ENCODE peak calls at places on chromosomes 12 and 14, in six cellular contexts. C is neuronal stem cell, D is H9, Y is H1, T is IMR-90, K is trophoblast cell. S is an unnamed sample.

GRCh38 chr12:25957898-25958253 is 606 bp upstream of the RASSF8 start:
- DNase-seq in K (peak; percentile 62), Y (no peak), T (peak; percentile 82), D (no peak), C (no peak), S (peak; percentile 86)

GRCh38 chr12:47838286-47838931 is 18.7 kb upstream of the HDAC7 start:
- DNase-seq in K (peak; percentile 26), C (no peak), T (peak; percentile 41), D (peak; percentile 63), Y (no peak), S (peak; percentile 71)

GRCh38 chr12:113416091-113416754 is 6.0 kb upstream of the SDSL start:
- DNase-seq in Y (no peak), K (peak; percentile 34), D (no peak), C (no peak), T (no peak), S (no peak)

GRCh38 chr12:31324116-31324844 is 1.7 kb downstream of the SINHCAF start:
- DNase-seq in T (peak; percentile 73), C (peak; percentile 50), Y (peak; percentile 70), K (peak; percentile 87), D (peak; percentile 71), S (peak; percentile 87)

GRCh38 chr12:120106151-120106550 is 10.4 kb downstream of the RAB35 start:
- DNase-seq in K (no peak), C (no peak), D (no peak), T (no peak), Y (no peak), S (no peak)

GRCh38 chr12:42981379-42981778 is 391.8 kb upstream of the PRICKLE1 start:
- DNase-seq in Y (no peak), T (peak; percentile 77), D (no peak), K (peak; percentile 11), C (no peak), S (peak; percentile 83)

GRCh38 chr12:104825408-104825807 is 132.7 kb downstream of the SLC41A2 start:
- DNase-seq in K (no peak), D (peak; percentile 35), T (peak; percentile 6), C (no peak), Y (no peak), S (peak; percentile 12)

GRCh38 chr12:2750185-2750584 is 44.6 kb upstream of the FKBP4 start:
- DNase-seq in Y (no peak), C (no peak), D (peak; percentile 38), K (no peak), T (no peak), S (no peak)

GRCh38 chr14:63492391-63492790 is 50.8 kb downstream of the PPP2R5E start:
- DNase-seq in C (no peak), Y (no peak), K (peak; percentile 50), T (peak; percentile 80), D (no peak), S (peak; percentile 60)

GRCh38 chr12:52204095-52204930 is 12.5 kb upstream of the KRT80 start:
- DNase-seq in K (no peak), T (peak; percentile 81), D (no peak), C (no peak), Y (no peak), S (peak; percentile 67)

GRCh38 chr14:68127166-68127565 is 307.6 kb downstream of the RAD51B start:
- DNase-seq in Y (no peak), C (no peak), D (no peak), T (no peak), K (no peak), S (no peak)

GRCh38 chr14:104515059-104515810 is 64.3 kb upstream of the C14orf180 start:
- DNase-seq in D (peak; percentile 9), K (no peak), Y (peak; percentile 17), C (no peak), T (no peak), S (no peak)

GRCh38 chr14:67729072-67729561 is 27.4 kb downstream of the RDH12 start:
- DNase-seq in K (no peak), T (no peak), Y (peak; percentile 77), D (peak; percentile 88), C (no peak), S (no peak)

GRCh38 chr14:22822017-22822618 is 6.9 kb upstream of the SLC7A7 start:
- DNase-seq in Y (peak; percentile 79), T (no peak), D (peak; percentile 77), K (no peak), C (no peak), S (no peak)

GRCh38 chr14:22822619-22823551 is 6.8 kb upstream of the MRPL52 start:
- DNase-seq in T (peak; percentile 86), C (peak; percentile 89), K (peak; percentile 68), D (peak; percentile 97), Y (peak; percentile 92), S (peak; percentile 89)

GRCh38 chr14:22821193-22822016 is 6.2 kb upstream of the SLC7A7 start:
- DNase-seq in C (no peak), Y (peak; percentile 54), K (peak; percentile 33), D (no peak), T (no peak), S (peak; percentile 78)

GRCh38 chr14:22820731-22821130 is 5.5 kb upstream of the SLC7A7 start:
- DNase-seq in T (no peak), K (peak; percentile 99), C (no peak), Y (no peak), D (no peak), S (peak; percentile 40)

DNA sequence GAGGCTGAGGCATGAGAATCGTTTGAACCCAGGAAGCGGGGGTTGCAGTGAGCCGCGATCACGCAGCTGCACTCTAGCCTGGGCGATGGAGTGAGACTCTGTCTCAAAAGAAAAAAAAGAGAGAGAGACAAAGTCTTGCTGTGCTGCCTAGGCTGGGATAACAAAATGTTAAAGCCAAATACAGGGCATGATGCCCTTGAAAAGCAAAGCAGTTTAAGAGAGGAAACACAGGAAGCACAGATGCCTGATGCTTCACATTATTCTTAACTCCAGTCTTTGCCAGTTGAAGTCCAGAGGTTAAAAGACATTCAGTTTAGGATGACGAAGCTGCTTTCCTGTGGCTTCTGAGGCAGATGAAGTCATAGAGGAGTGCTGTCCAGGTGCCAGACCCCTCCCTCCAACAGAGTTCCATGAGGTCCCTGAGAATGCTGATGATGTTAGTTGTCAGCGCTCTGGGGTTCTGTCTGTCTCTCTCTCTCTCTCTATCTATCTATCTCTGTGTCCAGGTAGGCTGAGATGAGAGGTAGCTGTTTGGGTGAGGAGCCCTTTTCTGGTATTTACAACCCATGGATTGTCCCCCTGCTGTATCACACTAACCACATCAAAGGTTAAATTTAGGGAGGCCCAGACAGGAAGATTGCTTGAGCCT is 4.9 kb upstream of the MRPL52 start:
- DNase-seq in T (peak; percentile 98), D (no peak), Y (no peak), C (no peak), K (no peak), S (peak; percentile 87)
- H4K91ac ChIP-seq in T (peak overlapping the region; percentile 43), D (no peak overlapping the region), Y (no peak overlapping the region), C (no peak overlapping the region), K (peak overlapping the region; percentile 59), S (no peak overlapping the region)

DNA sequence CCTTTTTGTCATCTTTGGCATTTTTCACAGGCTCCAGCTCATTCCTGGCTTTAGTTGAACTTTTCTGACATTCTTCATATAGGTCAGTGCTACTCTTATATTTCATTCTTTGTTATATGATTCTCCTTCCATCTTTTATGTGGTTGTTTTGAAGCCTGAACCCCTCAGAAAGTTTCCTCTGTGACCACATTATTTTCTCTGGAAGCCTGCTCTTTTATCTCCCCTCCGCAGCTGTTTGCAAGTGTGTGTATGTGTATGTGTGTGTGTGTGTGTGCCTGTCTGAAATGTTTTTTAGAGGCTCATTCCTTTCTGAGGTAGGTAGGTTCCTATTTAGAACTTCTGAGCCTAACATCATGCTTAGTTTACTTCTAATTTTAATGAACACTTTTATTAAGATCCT is 47.6 kb downstream of the ANO4 start:
- DNase-seq in K (peak; percentile 49), T (no peak), D (no peak), Y (no peak), C (no peak), S (no peak)
- H2AFZ ChIP-seq in K (no peak overlapping the region), T (no peak overlapping the region), D (no peak overlapping the region), Y (no peak overlapping the region), C (no peak overlapping the region), S (no peak overlapping the region)

DNA sequence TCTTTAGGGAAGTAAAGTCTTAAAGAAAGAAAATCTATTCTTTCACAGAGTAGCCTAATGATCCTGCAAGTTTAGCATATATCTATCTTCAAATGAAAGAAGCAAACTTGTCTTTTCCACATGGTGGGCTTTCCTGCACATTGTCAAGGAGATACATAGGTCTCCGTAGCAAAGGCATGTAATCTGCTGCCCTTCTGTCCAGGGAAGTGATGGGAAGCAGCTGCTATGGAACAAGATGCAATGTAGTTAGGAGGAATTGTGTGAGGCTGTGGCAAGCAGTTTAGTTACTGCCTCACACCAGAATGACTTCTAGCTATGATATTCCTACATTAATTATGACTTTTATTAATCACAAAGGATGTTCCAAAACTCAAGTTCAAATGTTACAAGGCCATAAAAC is 174.4 kb downstream of the PDZRN4 start:
- DNase-seq in Y (no peak), C (no peak), D (no peak), T (no peak), K (no peak), S (no peak)
- H4K91ac ChIP-seq in Y (no peak overlapping the region), C (no peak overlapping the region), D (no peak overlapping the region), T (no peak overlapping the region), K (no peak overlapping the region), S (no peak overlapping the region)

DNA sequence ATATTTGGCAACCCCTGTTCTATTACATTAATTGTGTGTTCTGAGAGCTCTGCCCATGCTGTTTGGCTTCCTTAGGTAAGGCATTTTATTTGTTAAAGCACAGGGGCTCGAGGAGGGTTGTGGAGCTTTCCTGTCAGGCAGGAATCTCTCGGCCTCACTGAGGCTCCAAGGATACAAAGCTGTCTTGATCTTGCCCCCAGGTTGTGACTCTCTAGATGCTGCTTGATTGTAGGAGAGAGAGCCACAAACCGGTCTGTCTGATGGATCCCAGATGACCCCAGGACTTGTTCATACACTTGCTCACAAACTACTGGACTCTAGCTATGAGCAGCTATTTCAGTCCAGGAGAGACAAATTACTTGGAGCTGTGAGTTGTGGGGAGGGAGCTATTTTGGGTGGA is 340.1 kb downstream of the MED13L start:
- DNase-seq in D (no peak), C (no peak), T (no peak), K (no peak), Y (no peak), S (no peak)
- H2AFZ ChIP-seq in D (no peak overlapping the region), C (no peak overlapping the region), T (no peak overlapping the region), K (no peak overlapping the region), Y (no peak overlapping the region), S (no peak overlapping the region)

S was measured in mesenchymal stem cell.